ENCODE peak calls at places on chromosomes 16 and 17, in nine cellular contexts. One of them, this sample, is unnamed.

GRCh38 chr16:15601212-15601879 is 41.6 kb downstream of the MARF1 start:
- DNase-seq in GM12891: no peak
- DNase-seq in progenitor cell of endocrine pancreas: no peak
- DNase-seq in T-helper 2 cell treated with Interferon-gamma antibody and Interleukin-4, amounts not matched to agents 5 μg/mL and 100 μg/mL, for 36 hours: no peak
- DNase-seq in activated T-cell treated with anti-CD3 and anti-CD28 coated beads for 1 hour: no peak
- DNase-seq in adrenal gland: no peak
- DNase-seq in HTR-8/SVneo: no peak
- DNase-seq in T47D: no peak
- DNase-seq in fibroblast of pulmonary artery: no peak
- DNase-seq in this sample: no peak

GRCh38 chr17:53058031-53058430 is 764.7 kb upstream of the KIF2B start:
- DNase-seq in HTR-8/SVneo: no peak
- DNase-seq in GM12891: no peak
- DNase-seq in fibroblast of pulmonary artery: no peak
- DNase-seq in T47D: no peak
- DNase-seq in adrenal gland: no peak
- DNase-seq in activated T-cell treated with anti-CD3 and anti-CD28 coated beads for 1 hour: no peak
- DNase-seq in T-helper 2 cell treated with Interferon-gamma antibody and Interleukin-4, amounts not matched to agents 5 μg/mL and 100 μg/mL, for 36 hours: no peak
- DNase-seq in progenitor cell of endocrine pancreas: no peak
- DNase-seq in this sample: no peak

GRCh38 chr17:55794681-55795080 is 43.8 kb downstream of the PCTP start:
- DNase-seq in T-helper 2 cell treated with Interferon-gamma antibody and Interleukin-4, amounts not matched to agents 5 μg/mL and 100 μg/mL, for 36 hours: no peak
- DNase-seq in progenitor cell of endocrine pancreas: no peak
- DNase-seq in adrenal gland: no peak
- DNase-seq in HTR-8/SVneo: no peak
- DNase-seq in GM12891: no peak
- DNase-seq in activated T-cell treated with anti-CD3 and anti-CD28 coated beads for 1 hour: no peak
- DNase-seq in T47D: no peak
- DNase-seq in fibroblast of pulmonary artery: no peak
- DNase-seq in this sample: no peak

GRCh38 chr16:24737391-24737871 is 8.0 kb downstream of the TNRC6A start:
- DNase-seq in HTR-8/SVneo: no peak
- DNase-seq in T-helper 2 cell treated with Interferon-gamma antibody and Interleukin-4, amounts not matched to agents 5 μg/mL and 100 μg/mL, for 36 hours: no peak
- DNase-seq in fibroblast of pulmonary artery: peak
- DNase-seq in adrenal gland: no peak
- DNase-seq in activated T-cell treated with anti-CD3 and anti-CD28 coated beads for 1 hour: no peak
- DNase-seq in GM12891: no peak
- DNase-seq in progenitor cell of endocrine pancreas: no peak
- DNase-seq in T47D: no peak
- DNase-seq in this sample: no peak

GRCh38 chr16:31734265-31734664 is 139.3 kb upstream of the ZNF267 start:
- DNase-seq in T-helper 2 cell treated with Interferon-gamma antibody and Interleukin-4, amounts not matched to agents 5 μg/mL and 100 μg/mL, for 36 hours: no peak
- DNase-seq in GM12891: no peak
- DNase-seq in progenitor cell of endocrine pancreas: no peak
- DNase-seq in T47D: no peak
- DNase-seq in adrenal gland: no peak
- DNase-seq in activated T-cell treated with anti-CD3 and anti-CD28 coated beads for 1 hour: no peak
- DNase-seq in HTR-8/SVneo: no peak
- DNase-seq in fibroblast of pulmonary artery: no peak
- DNase-seq in this sample: no peak

GRCh38 chr17:7914771-7915610 is 1.1 kb downstream of the RNF227 start:
- DNase-seq in T-helper 2 cell treated with Interferon-gamma antibody and Interleukin-4, amounts not matched to agents 5 μg/mL and 100 μg/mL, for 36 hours: no peak
- DNase-seq in fibroblast of pulmonary artery: peak
- DNase-seq in activated T-cell treated with anti-CD3 and anti-CD28 coated beads for 1 hour: no peak
- DNase-seq in GM12891: no peak
- DNase-seq in HTR-8/SVneo: no peak
- DNase-seq in adrenal gland: peak
- DNase-seq in T47D: no peak
- DNase-seq in progenitor cell of endocrine pancreas: no peak
- DNase-seq in this sample: no peak

GRCh38 chr17:27669850-27670249 is 38.9 kb downstream of the LGALS9 start:
- DNase-seq in fibroblast of pulmonary artery: no peak
- DNase-seq in adrenal gland: no peak
- DNase-seq in progenitor cell of endocrine pancreas: no peak
- DNase-seq in GM12891: no peak
- DNase-seq in T47D: no peak
- DNase-seq in T-helper 2 cell treated with Interferon-gamma antibody and Interleukin-4, amounts not matched to agents 5 μg/mL and 100 μg/mL, for 36 hours: no peak
- DNase-seq in HTR-8/SVneo: no peak
- DNase-seq in activated T-cell treated with anti-CD3 and anti-CD28 coated beads for 1 hour: no peak
- DNase-seq in this sample: no peak

GRCh38 chr16:50683689-50684374 is 2.7 kb upstream of the SNX20 start:
- DNase-seq in GM12891: no peak
- DNase-seq in T47D: no peak
- DNase-seq in HTR-8/SVneo: no peak
- DNase-seq in fibroblast of pulmonary artery: no peak
- DNase-seq in activated T-cell treated with anti-CD3 and anti-CD28 coated beads for 1 hour: no peak
- DNase-seq in progenitor cell of endocrine pancreas: no peak
- DNase-seq in adrenal gland: no peak
- DNase-seq in T-helper 2 cell treated with Interferon-gamma antibody and Interleukin-4, amounts not matched to agents 5 μg/mL and 100 μg/mL, for 36 hours: peak
- DNase-seq in this sample: no peak

GRCh38 chr17:4908301-4908700 is 5.4 kb upstream of the CHRNE start:
- DNase-seq in HTR-8/SVneo: no peak
- DNase-seq in activated T-cell treated with anti-CD3 and anti-CD28 coated beads for 1 hour: no peak
- DNase-seq in fibroblast of pulmonary artery: no peak
- DNase-seq in T47D: no peak
- DNase-seq in T-helper 2 cell treated with Interferon-gamma antibody and Interleukin-4, amounts not matched to agents 5 μg/mL and 100 μg/mL, for 36 hours: no peak
- DNase-seq in progenitor cell of endocrine pancreas: no peak
- DNase-seq in adrenal gland: no peak
- DNase-seq in GM12891: no peak
- DNase-seq in this sample: no peak

GRCh38 chr17:82870091-82870491 is 30.3 kb upstream of the ZNF750 start:
- DNase-seq in HTR-8/SVneo: no peak
- DNase-seq in GM12891: no peak
- DNase-seq in T-helper 2 cell treated with Interferon-gamma antibody and Interleukin-4, amounts not matched to agents 5 μg/mL and 100 μg/mL, for 36 hours: no peak
- DNase-seq in adrenal gland: no peak
- DNase-seq in fibroblast of pulmonary artery: no peak
- DNase-seq in T47D: no peak
- DNase-seq in progenitor cell of endocrine pancreas: no peak
- DNase-seq in activated T-cell treated with anti-CD3 and anti-CD28 coated beads for 1 hour: no peak
- DNase-seq in this sample: peak

GRCh38 chr16:11476676-11477075 is 110.0 kb downstream of the LITAF start:
- DNase-seq in GM12891: no peak
- DNase-seq in HTR-8/SVneo: no peak
- DNase-seq in activated T-cell treated with anti-CD3 and anti-CD28 coated beads for 1 hour: no peak
- DNase-seq in progenitor cell of endocrine pancreas: no peak
- DNase-seq in adrenal gland: no peak
- DNase-seq in fibroblast of pulmonary artery: no peak
- DNase-seq in T-helper 2 cell treated with Interferon-gamma antibody and Interleukin-4, amounts not matched to agents 5 μg/mL and 100 μg/mL, for 36 hours: no peak
- DNase-seq in T47D: no peak
- DNase-seq in this sample: no peak

GRCh38 chr17:30586818-30587595 is 109.8 kb downstream of the GOSR1 start:
- DNase-seq in progenitor cell of endocrine pancreas: no peak
- DNase-seq in T-helper 2 cell treated with Interferon-gamma antibody and Interleukin-4, amounts not matched to agents 5 μg/mL and 100 μg/mL, for 36 hours: no peak
- DNase-seq in fibroblast of pulmonary artery: peak
- DNase-seq in HTR-8/SVneo: no peak
- DNase-seq in activated T-cell treated with anti-CD3 and anti-CD28 coated beads for 1 hour: no peak
- DNase-seq in GM12891: no peak
- DNase-seq in adrenal gland: peak
- DNase-seq in T47D: no peak
- DNase-seq in this sample: no peak

GRCh38 chr17:83135692-83136091 is 56.3 kb downstream of the METRNL start:
- DNase-seq in adrenal gland: no peak
- DNase-seq in fibroblast of pulmonary artery: no peak
- DNase-seq in GM12891: no peak
- DNase-seq in T47D: no peak
- DNase-seq in T-helper 2 cell treated with Interferon-gamma antibody and Interleukin-4, amounts not matched to agents 5 μg/mL and 100 μg/mL, for 36 hours: no peak
- DNase-seq in activated T-cell treated with anti-CD3 and anti-CD28 coated beads for 1 hour: no peak
- DNase-seq in HTR-8/SVneo: no peak
- DNase-seq in progenitor cell of endocrine pancreas: no peak
- DNase-seq in this sample: no peak

GRCh38 chr16:81601008-81601428 is 156.4 kb downstream of the CMIP start:
- DNase-seq in HTR-8/SVneo: peak
- DNase-seq in GM12891: no peak
- DNase-seq in T-helper 2 cell treated with Interferon-gamma antibody and Interleukin-4, amounts not matched to agents 5 μg/mL and 100 μg/mL, for 36 hours: no peak
- DNase-seq in activated T-cell treated with anti-CD3 and anti-CD28 coated beads for 1 hour: no peak
- DNase-seq in fibroblast of pulmonary artery: peak
- DNase-seq in progenitor cell of endocrine pancreas: no peak
- DNase-seq in T47D: no peak
- DNase-seq in adrenal gland: peak
- DNase-seq in this sample: no peak

GRCh38 chr16:28089205-28089991 is 25.9 kb upstream of the GSG1L start:
- DNase-seq in GM12891: no peak
- DNase-seq in T-helper 2 cell treated with Interferon-gamma antibody and Interleukin-4, amounts not matched to agents 5 μg/mL and 100 μg/mL, for 36 hours: no peak
- DNase-seq in progenitor cell of endocrine pancreas: no peak
- DNase-seq in fibroblast of pulmonary artery: no peak
- DNase-seq in HTR-8/SVneo: no peak
- DNase-seq in adrenal gland: no peak
- DNase-seq in T47D: no peak
- DNase-seq in activated T-cell treated with anti-CD3 and anti-CD28 coated beads for 1 hour: no peak
- DNase-seq in this sample: no peak

GRCh38 chr16:31664683-31665482 is 137.2 kb downstream of the AHSP start:
- DNase-seq in activated T-cell treated with anti-CD3 and anti-CD28 coated beads for 1 hour: no peak
- DNase-seq in T47D: no peak
- DNase-seq in adrenal gland: no peak
- DNase-seq in T-helper 2 cell treated with Interferon-gamma antibody and Interleukin-4, amounts not matched to agents 5 μg/mL and 100 μg/mL, for 36 hours: no peak
- DNase-seq in HTR-8/SVneo: peak
- DNase-seq in fibroblast of pulmonary artery: peak
- DNase-seq in GM12891: no peak
- DNase-seq in progenitor cell of endocrine pancreas: no peak
- DNase-seq in this sample: no peak

GRCh38 chr17:28807925-28808641 is 34.5 kb downstream of the FAM222B start:
- DNase-seq in GM12891: no peak
- DNase-seq in HTR-8/SVneo: peak
- DNase-seq in activated T-cell treated with anti-CD3 and anti-CD28 coated beads for 1 hour: no peak
- DNase-seq in adrenal gland: peak
- DNase-seq in fibroblast of pulmonary artery: peak
- DNase-seq in T47D: no peak
- DNase-seq in progenitor cell of endocrine pancreas: no peak
- DNase-seq in T-helper 2 cell treated with Interferon-gamma antibody and Interleukin-4, amounts not matched to agents 5 μg/mL and 100 μg/mL, for 36 hours: no peak
- DNase-seq in this sample: no peak

GRCh38 chr17:82963104-82963950 is 116.1 kb upstream of the METRNL start:
- DNase-seq in progenitor cell of endocrine pancreas: peak
- DNase-seq in fibroblast of pulmonary artery: peak
- DNase-seq in HTR-8/SVneo: peak
- DNase-seq in T47D: peak
- DNase-seq in adrenal gland: peak
- DNase-seq in T-helper 2 cell treated with Interferon-gamma antibody and Interleukin-4, amounts not matched to agents 5 μg/mL and 100 μg/mL, for 36 hours: peak
- DNase-seq in activated T-cell treated with anti-CD3 and anti-CD28 coated beads for 1 hour: peak
- DNase-seq in GM12891: peak
- DNase-seq in this sample: peak

GRCh38 chr17:63156986-63157385 is 191.0 kb downstream of the TANC2 start:
- DNase-seq in activated T-cell treated with anti-CD3 and anti-CD28 coated beads for 1 hour: no peak
- DNase-seq in fibroblast of pulmonary artery: no peak
- DNase-seq in GM12891: no peak
- DNase-seq in progenitor cell of endocrine pancreas: no peak
- DNase-seq in adrenal gland: no peak
- DNase-seq in T47D: no peak
- DNase-seq in T-helper 2 cell treated with Interferon-gamma antibody and Interleukin-4, amounts not matched to agents 5 μg/mL and 100 μg/mL, for 36 hours: no peak
- DNase-seq in HTR-8/SVneo: no peak
- DNase-seq in this sample: no peak

GRCh38 chr16:81610144-81610842 is 165.7 kb downstream of the CMIP start:
- DNase-seq in fibroblast of pulmonary artery: peak
- DNase-seq in HTR-8/SVneo: peak
- DNase-seq in T-helper 2 cell treated with Interferon-gamma antibody and Interleukin-4, amounts not matched to agents 5 μg/mL and 100 μg/mL, for 36 hours: no peak
- DNase-seq in progenitor cell of endocrine pancreas: no peak
- DNase-seq in activated T-cell treated with anti-CD3 and anti-CD28 coated beads for 1 hour: no peak
- DNase-seq in T47D: no peak
- DNase-seq in adrenal gland: peak
- DNase-seq in GM12891: no peak
- DNase-seq in this sample: peak

GRCh38 chr17:6701719-6702118 is 11.4 kb downstream of the SLC13A5 start:
- DNase-seq in T47D: no peak
- DNase-seq in HTR-8/SVneo: peak
- DNase-seq in fibroblast of pulmonary artery: peak
- DNase-seq in progenitor cell of endocrine pancreas: peak
- DNase-seq in GM12891: peak
- DNase-seq in activated T-cell treated with anti-CD3 and anti-CD28 coated beads for 1 hour: no peak
- DNase-seq in T-helper 2 cell treated with Interferon-gamma antibody and Interleukin-4, amounts not matched to agents 5 μg/mL and 100 μg/mL, for 36 hours: no peak
- DNase-seq in adrenal gland: peak
- DNase-seq in this sample: no peak

GRCh38 chr16:88549671-88550643 is 20.2 kb upstream of the ZC3H18 start:
- DNase-seq in fibroblast of pulmonary artery: no peak
- DNase-seq in GM12891: no peak
- DNase-seq in adrenal gland: no peak
- DNase-seq in activated T-cell treated with anti-CD3 and anti-CD28 coated beads for 1 hour: no peak
- DNase-seq in HTR-8/SVneo: no peak
- DNase-seq in T-helper 2 cell treated with Interferon-gamma antibody and Interleukin-4, amounts not matched to agents 5 μg/mL and 100 μg/mL, for 36 hours: no peak
- DNase-seq in T47D: no peak
- DNase-seq in progenitor cell of endocrine pancreas: no peak
- DNase-seq in this sample: no peak

GRCh38 chr17:337866-338265 is 14.7 kb downstream of the RPH3AL start:
- DNase-seq in activated T-cell treated with anti-CD3 and anti-CD28 coated beads for 1 hour: no peak
- DNase-seq in T-helper 2 cell treated with Interferon-gamma antibody and Interleukin-4, amounts not matched to agents 5 μg/mL and 100 μg/mL, for 36 hours: no peak
- DNase-seq in GM12891: no peak
- DNase-seq in HTR-8/SVneo: no peak
- DNase-seq in T47D: no peak
- DNase-seq in progenitor cell of endocrine pancreas: no peak
- DNase-seq in adrenal gland: no peak
- DNase-seq in fibroblast of pulmonary artery: no peak
- DNase-seq in this sample: no peak

GRCh38 chr17:42655528-42655927 is 3.6 kb upstream of the TUBG2 start:
- DNase-seq in T-helper 2 cell treated with Interferon-gamma antibody and Interleukin-4, amounts not matched to agents 5 μg/mL and 100 μg/mL, for 36 hours: no peak
- DNase-seq in fibroblast of pulmonary artery: no peak
- DNase-seq in HTR-8/SVneo: no peak
- DNase-seq in progenitor cell of endocrine pancreas: no peak
- DNase-seq in T47D: no peak
- DNase-seq in adrenal gland: no peak
- DNase-seq in activated T-cell treated with anti-CD3 and anti-CD28 coated beads for 1 hour: no peak
- DNase-seq in GM12891: no peak
- DNase-seq in this sample: no peak

GRCh38 chr16:26281681-26282080 is 589.9 kb downstream of the HS3ST4 start:
- DNase-seq in T-helper 2 cell treated with Interferon-gamma antibody and Interleukin-4, amounts not matched to agents 5 μg/mL and 100 μg/mL, for 36 hours: no peak
- DNase-seq in progenitor cell of endocrine pancreas: no peak
- DNase-seq in T47D: no peak
- DNase-seq in HTR-8/SVneo: no peak
- DNase-seq in GM12891: no peak
- DNase-seq in fibroblast of pulmonary artery: no peak
- DNase-seq in activated T-cell treated with anti-CD3 and anti-CD28 coated beads for 1 hour: no peak
- DNase-seq in adrenal gland: no peak
- DNase-seq in this sample: no peak

GRCh38 chr17:60079401-60079861 is 710 bp upstream of the HEATR6 start:
- DNase-seq in T47D: peak
- DNase-seq in GM12891: no peak
- DNase-seq in fibroblast of pulmonary artery: peak
- DNase-seq in progenitor cell of endocrine pancreas: no peak
- DNase-seq in activated T-cell treated with anti-CD3 and anti-CD28 coated beads for 1 hour: no peak
- DNase-seq in adrenal gland: peak
- DNase-seq in HTR-8/SVneo: no peak
- DNase-seq in T-helper 2 cell treated with Interferon-gamma antibody and Interleukin-4, amounts not matched to agents 5 μg/mL and 100 μg/mL, for 36 hours: no peak
- DNase-seq in this sample: no peak

GRCh38 chr16:28208131-28208530 is 3.6 kb downstream of the XPO6 start:
- DNase-seq in fibroblast of pulmonary artery: no peak
- DNase-seq in HTR-8/SVneo: no peak
- DNase-seq in progenitor cell of endocrine pancreas: no peak
- DNase-seq in T-helper 2 cell treated with Interferon-gamma antibody and Interleukin-4, amounts not matched to agents 5 μg/mL and 100 μg/mL, for 36 hours: no peak
- DNase-seq in adrenal gland: no peak
- DNase-seq in GM12891: no peak
- DNase-seq in T47D: no peak
- DNase-seq in activated T-cell treated with anti-CD3 and anti-CD28 coated beads for 1 hour: no peak
- DNase-seq in this sample: no peak

GRCh38 chr16:1003551-1004347 is 22.2 kb downstream of the SOX8 start:
- DNase-seq in fibroblast of pulmonary artery: no peak
- DNase-seq in T47D: no peak
- DNase-seq in adrenal gland: no peak
- DNase-seq in HTR-8/SVneo: no peak
- DNase-seq in GM12891: no peak
- DNase-seq in T-helper 2 cell treated with Interferon-gamma antibody and Interleukin-4, amounts not matched to agents 5 μg/mL and 100 μg/mL, for 36 hours: peak
- DNase-seq in progenitor cell of endocrine pancreas: no peak
- DNase-seq in activated T-cell treated with anti-CD3 and anti-CD28 coated beads for 1 hour: no peak
- DNase-seq in this sample: no peak

GRCh38 chr16:17101646-17102045 is 369.1 kb downstream of the XYLT1 start:
- DNase-seq in T-helper 2 cell treated with Interferon-gamma antibody and Interleukin-4, amounts not matched to agents 5 μg/mL and 100 μg/mL, for 36 hours: no peak
- DNase-seq in HTR-8/SVneo: no peak
- DNase-seq in activated T-cell treated with anti-CD3 and anti-CD28 coated beads for 1 hour: no peak
- DNase-seq in GM12891: no peak
- DNase-seq in progenitor cell of endocrine pancreas: no peak
- DNase-seq in fibroblast of pulmonary artery: no peak
- DNase-seq in T47D: no peak
- DNase-seq in adrenal gland: no peak
- DNase-seq in this sample: no peak

GRCh38 chr16:4053663-4054479 is 62.4 kb downstream of the ADCY9 start:
- DNase-seq in activated T-cell treated with anti-CD3 and anti-CD28 coated beads for 1 hour: no peak
- DNase-seq in GM12891: no peak
- DNase-seq in fibroblast of pulmonary artery: peak
- DNase-seq in T47D: peak
- DNase-seq in T-helper 2 cell treated with Interferon-gamma antibody and Interleukin-4, amounts not matched to agents 5 μg/mL and 100 μg/mL, for 36 hours: no peak
- DNase-seq in progenitor cell of endocrine pancreas: no peak
- DNase-seq in HTR-8/SVneo: no peak
- DNase-seq in adrenal gland: peak
- DNase-seq in this sample: peak

GRCh38 chr17:34673516-34673915 is 94.1 kb downstream of the TMEM132E start:
- DNase-seq in HTR-8/SVneo: no peak
- DNase-seq in T47D: no peak
- DNase-seq in T-helper 2 cell treated with Interferon-gamma antibody and Interleukin-4, amounts not matched to agents 5 μg/mL and 100 μg/mL, for 36 hours: no peak
- DNase-seq in adrenal gland: no peak
- DNase-seq in fibroblast of pulmonary artery: no peak
- DNase-seq in progenitor cell of endocrine pancreas: no peak
- DNase-seq in GM12891: no peak
- DNase-seq in activated T-cell treated with anti-CD3 and anti-CD28 coated beads for 1 hour: no peak
- DNase-seq in this sample: no peak